ENCODE peak calls at places on chromosome 7, in four cellular contexts. One of them, this sample, is unnamed.
A peak's percentile ranks its signal among the peaks of the same experiment; 100 is the strongest.

GRCh38 chr7:33395340-33395739 is 266.0 kb downstream of the BBS9 start:
- DNase-seq in stimulated activated CD4-positive, alpha-beta T cell treated with anti-CD3 and anti-CD28 coated beads, Interleukin-2, amount 100 ng/mL, for 48 hours: no peak
- DNase-seq in midbrain: no peak
- DNase-seq in neural crest cell: no peak
- DNase-seq in this sample: no peak

GRCh38 chr7:16546921-16547505 is 20.4 kb downstream of the LRRC72 start:
- DNase-seq in stimulated activated CD4-positive, alpha-beta T cell treated with anti-CD3 and anti-CD28 coated beads, Interleukin-2, amount 100 ng/mL, for 48 hours: no peak
- DNase-seq in midbrain: no peak
- DNase-seq in neural crest cell: no peak
- DNase-seq in this sample: no peak

GRCh38 chr7:38306136-38306535 is 32.7 kb upstream of the TARP start:
- DNase-seq in stimulated activated CD4-positive, alpha-beta T cell treated with anti-CD3 and anti-CD28 coated beads, Interleukin-2, amount 100 ng/mL, for 48 hours: no peak
- DNase-seq in midbrain: no peak
- DNase-seq in neural crest cell: no peak
- DNase-seq in this sample: no peak

GRCh38 chr7:155815332-155816191 is 3.3 kb upstream of the SHH start:
- DNase-seq in stimulated activated CD4-positive, alpha-beta T cell treated with anti-CD3 and anti-CD28 coated beads, Interleukin-2, amount 100 ng/mL, for 48 hours: peak; percentile 72
- DNase-seq in midbrain: peak; percentile 24
- DNase-seq in neural crest cell: peak; percentile 71
- DNase-seq in this sample: peak; percentile 18

GRCh38 chr7:8155836-8156235 is 106.1 kb downstream of the ICA1 start:
- DNase-seq in stimulated activated CD4-positive, alpha-beta T cell treated with anti-CD3 and anti-CD28 coated beads, Interleukin-2, amount 100 ng/mL, for 48 hours: no peak
- DNase-seq in midbrain: no peak
- DNase-seq in neural crest cell: no peak
- DNase-seq in this sample: peak; percentile 87

GRCh38 chr7:47690902-47691558 is 109.1 kb upstream of the TNS3 start:
- DNase-seq in stimulated activated CD4-positive, alpha-beta T cell treated with anti-CD3 and anti-CD28 coated beads, Interleukin-2, amount 100 ng/mL, for 48 hours: no peak
- DNase-seq in midbrain: no peak
- DNase-seq in neural crest cell: no peak
- DNase-seq in this sample: no peak

GRCh38 chr7:92747041-92747835 is 89.1 kb downstream of the CDK6 start:
- DNase-seq in stimulated activated CD4-positive, alpha-beta T cell treated with anti-CD3 and anti-CD28 coated beads, Interleukin-2, amount 100 ng/mL, for 48 hours: no peak
- DNase-seq in midbrain: no peak
- DNase-seq in neural crest cell: no peak
- DNase-seq in this sample: no peak

GRCh38 chr7:150992833-150993302 is 2.1 kb downstream of the NOS3 start:
- DNase-seq in stimulated activated CD4-positive, alpha-beta T cell treated with anti-CD3 and anti-CD28 coated beads, Interleukin-2, amount 100 ng/mL, for 48 hours: no peak
- DNase-seq in midbrain: no peak
- DNase-seq in neural crest cell: peak; percentile 68
- DNase-seq in this sample: peak; percentile 74

GRCh38 chr7:158530800-158531609 is 56.6 kb downstream of the PTPRN2 start:
- DNase-seq in stimulated activated CD4-positive, alpha-beta T cell treated with anti-CD3 and anti-CD28 coated beads, Interleukin-2, amount 100 ng/mL, for 48 hours: no peak
- DNase-seq in midbrain: no peak
- DNase-seq in neural crest cell: no peak
- DNase-seq in this sample: no peak

GRCh38 chr7:151724920-151725584 is 151.9 kb downstream of the PRKAG2 start:
- DNase-seq in stimulated activated CD4-positive, alpha-beta T cell treated with anti-CD3 and anti-CD28 coated beads, Interleukin-2, amount 100 ng/mL, for 48 hours: no peak
- DNase-seq in midbrain: no peak
- DNase-seq in neural crest cell: no peak
- DNase-seq in this sample: no peak

GRCh38 chr7:82325416-82325815 is 118.2 kb downstream of the CACNA2D1 start:
- DNase-seq in stimulated activated CD4-positive, alpha-beta T cell treated with anti-CD3 and anti-CD28 coated beads, Interleukin-2, amount 100 ng/mL, for 48 hours: no peak
- DNase-seq in midbrain: no peak
- DNase-seq in neural crest cell: no peak
- DNase-seq in this sample: no peak

GRCh38 chr7:20351901-20352300 is 21.2 kb downstream of the ITGB8 start:
- DNase-seq in stimulated activated CD4-positive, alpha-beta T cell treated with anti-CD3 and anti-CD28 coated beads, Interleukin-2, amount 100 ng/mL, for 48 hours: no peak
- DNase-seq in midbrain: no peak
- DNase-seq in neural crest cell: no peak
- DNase-seq in this sample: no peak